ENCODE peak calls at places on chromosomes 16 and 17, in five cellular contexts. P is NCI-H460, L is HEK293T, T is pancreas, R is Right ventricle myocardium inferior. J is an unnamed sample.

GRCh38 chr16:81546781-81547180 is 102.2 kb downstream of the CMIP start:
- DNase-seq in P (no peak), L (no peak), T (no peak), R (no peak), J (no peak)

GRCh38 chr16:12898556-12898955 is 2.8 kb upstream of the SHISA9 start:
- DNase-seq in P (no peak), L (no peak), T (no peak), R (no peak), J (no peak)

GRCh38 chr16:30982548-30983288 is 2.3 kb upstream of the HSD3B7 start:
- DNase-seq in P (no peak), L (no peak), T (no peak), R (no peak), J (no peak)

GRCh38 chr17:2181206-2181983 is 122.2 kb downstream of the SMG6 start:
- DNase-seq in P (no peak), L (no peak), T (no peak), R (peak), J (no peak)

GRCh38 chr16:10325783-10326543 is 59.9 kb upstream of the ATF7IP2 start:
- DNase-seq in P (no peak), L (no peak), T (peak), R (no peak), J (no peak)

GRCh38 chr16:1870365-1871082 is 1.4 kb downstream of the MEIOB start:
- DNase-seq in P (peak), L (no peak), T (no peak), R (no peak), J (no peak)

GRCh38 chr17:78715000-78715771 is 66.9 kb downstream of the CYTH1 start:
- DNase-seq in P (no peak), L (no peak), T (no peak), R (no peak), J (no peak)

GRCh38 chr16:27223701-27224100 is 20.4 kb downstream of the KDM8 start:
- DNase-seq in P (no peak), L (no peak), T (no peak), R (no peak), J (no peak)

GRCh38 chr17:37089998-37090397 is 141.2 kb downstream of the AATF start:
- DNase-seq in P (no peak), L (no peak), T (no peak), R (no peak), J (no peak)

GRCh38 chr17:50027639-50028206 is 28.2 kb upstream of the ITGA3 start:
- DNase-seq in P (peak), L (no peak), T (peak), R (no peak), J (no peak)

GRCh38 chr17:77700165-77700881 is 258.2 kb upstream of the TNRC6C start:
- DNase-seq in P (no peak), L (no peak), T (no peak), R (no peak), J (no peak)

GRCh38 chr17:57785032-57785431 is 39.9 kb upstream of the CCDC182 start:
- DNase-seq in P (no peak), L (no peak), T (no peak), R (peak), J (no peak)

GRCh38 chr17:82913304-82914043 is 73.7 kb upstream of the ZNF750 start:
- DNase-seq in P (no peak), L (no peak), T (no peak), R (no peak), J (no peak)

GRCh38 chr17:50514936-50515702 is 6.9 kb downstream of the MYCBPAP start:
- DNase-seq in P (no peak), L (no peak), T (no peak), R (no peak), J (no peak)

GRCh38 chr16:56617212-56618085 is 8.1 kb upstream of the MT1E start:
- DNase-seq in P (no peak), L (no peak), T (peak), R (peak), J (peak)

GRCh38 chr17:41563607-41564006 is 8.3 kb downstream of the KRT9 start:
- DNase-seq in P (no peak), L (no peak), T (no peak), R (no peak), J (no peak)

GRCh38 chr17:79843917-79844815 is 4.9 kb upstream of the CBX4 start:
- DNase-seq in P (no peak), L (peak), T (peak), R (peak), J (peak)

GRCh38 chr16:22721497-22722100 is 92.4 kb upstream of the HS3ST2 start:
- DNase-seq in P (no peak), L (no peak), T (no peak), R (no peak), J (no peak)

GRCh38 chr17:10114931-10115535 is 83.4 kb downstream of the GAS7 start:
- DNase-seq in P (peak), L (no peak), T (peak), R (peak), J (no peak)

GRCh38 chr17:64146418-64147109 is 16.6 kb upstream of the ERN1 start:
- DNase-seq in P (peak), L (no peak), T (peak), R (peak), J (peak)

GRCh38 chr17:61387011-61387410 is 12.6 kb upstream of the TBX2 start:
- DNase-seq in P (no peak), L (no peak), T (no peak), R (no peak), J (no peak)

GRCh38 chr16:10950393-10950792 is 6.0 kb downstream of the CLEC16A start:
- DNase-seq in P (no peak), L (no peak), T (no peak), R (no peak), J (no peak)

GRCh38 chr17:17032131-17032692 is 10.0 kb upstream of the MPRIP start:
- DNase-seq in P (no peak), L (no peak), T (peak), R (peak), J (no peak)

GRCh38 chr17:81329279-81329926 is 34.3 kb upstream of the SLC38A10 start:
- DNase-seq in P (peak), L (peak), T (peak), R (peak), J (peak)

GRCh38 chr17:63707151-63707550 is 7.2 kb upstream of the LIMD2 start:
- DNase-seq in P (no peak), L (no peak), T (no peak), R (no peak), J (no peak)

GRCh38 chr17:47902039-47902744 is 6.2 kb downstream of the SP2 start:
- DNase-seq in P (no peak), L (no peak), T (no peak), R (no peak), J (no peak)

GRCh38 chr17:50421308-50422031 is 4.5 kb upstream of the ACSF2 start:
- DNase-seq in P (no peak), L (no peak), T (no peak), R (no peak), J (no peak)

GRCh38 chr17:6894206-6894528 is 62.6 kb upstream of the TEKT1 start:
- DNase-seq in P (no peak), L (no peak), T (no peak), R (no peak), J (no peak)

GRCh38 chr16:2964416-2965223 is 545 bp downstream of the KREMEN2 start:
- DNase-seq in P (peak), L (peak), T (peak), R (no peak), J (peak)

J was measured in nephron progenitor cell.